ENCODE peak calls at places on chromosomes 6 and 20, in eight cellular contexts. One of them, this sample, is unnamed.

GRCh38 chr20:53853451-53853713 is 217.0 kb downstream of the BCAS1 start:
- DNase-seq in neuronal stem cell: no peak
- DNase-seq in endodermal cell: no peak
- DNase-seq in adipocyte: no peak
- DNase-seq in PC-3: no peak
- DNase-seq in astrocyte: no peak
- DNase-seq in MM.1S: no peak
- DNase-seq in keratinocyte: no peak
- DNase-seq in this sample: no peak

GRCh38 chr20:38143646-38144554 is 21.2 kb downstream of the TGM2 start:
- DNase-seq in neuronal stem cell: no peak
- DNase-seq in MM.1S: peak; percentile 69
- DNase-seq in PC-3: peak; percentile 84
- DNase-seq in adipocyte: peak; percentile 79
- DNase-seq in keratinocyte: peak; percentile 87
- DNase-seq in astrocyte: peak; percentile 93
- DNase-seq in endodermal cell: no peak
- DNase-seq in this sample: peak; percentile 88

GRCh38 chr20:57187068-57187634 is 79.3 kb downstream of the BMP7 start:
- DNase-seq in adipocyte: no peak
- DNase-seq in keratinocyte: no peak
- DNase-seq in astrocyte: no peak
- DNase-seq in endodermal cell: no peak
- DNase-seq in MM.1S: no peak
- DNase-seq in PC-3: no peak
- DNase-seq in neuronal stem cell: no peak
- DNase-seq in this sample: no peak

GRCh38 chr6:154447929-154448328 is 62.6 kb downstream of the CNKSR3 start:
- DNase-seq in MM.1S: no peak
- DNase-seq in PC-3: no peak
- DNase-seq in endodermal cell: no peak
- DNase-seq in astrocyte: peak; percentile 36
- DNase-seq in keratinocyte: no peak
- DNase-seq in adipocyte: no peak
- DNase-seq in neuronal stem cell: no peak
- DNase-seq in this sample: no peak

GRCh38 chr6:124076336-124077048 is 272.8 kb downstream of the NKAIN2 start:
- DNase-seq in astrocyte: no peak
- DNase-seq in adipocyte: no peak
- DNase-seq in endodermal cell: no peak
- DNase-seq in neuronal stem cell: no peak
- DNase-seq in keratinocyte: no peak
- DNase-seq in PC-3: no peak
- DNase-seq in MM.1S: no peak
- DNase-seq in this sample: no peak

GRCh38 chr6:33416386-33417126 is 1.4 kb downstream of the CUTA start:
- DNase-seq in adipocyte: peak; percentile 34
- DNase-seq in MM.1S: no peak
- DNase-seq in neuronal stem cell: no peak
- DNase-seq in endodermal cell: no peak
- DNase-seq in PC-3: no peak
- DNase-seq in astrocyte: no peak
- DNase-seq in keratinocyte: no peak
- DNase-seq in this sample: no peak

GRCh38 chr6:106334646-106335448 is 9.3 kb upstream of the ATG5 start:
- DNase-seq in keratinocyte: no peak
- DNase-seq in MM.1S: peak; percentile 70
- DNase-seq in endodermal cell: peak; percentile 80
- DNase-seq in PC-3: peak; percentile 64
- DNase-seq in neuronal stem cell: peak; percentile 27
- DNase-seq in astrocyte: peak; percentile 12
- DNase-seq in adipocyte: peak; percentile 82
- DNase-seq in this sample: peak; percentile 31

GRCh38 chr20:6381887-6382286 is 259.1 kb upstream of the FERMT1 start:
- DNase-seq in neuronal stem cell: peak; percentile 20
- DNase-seq in MM.1S: no peak
- DNase-seq in adipocyte: no peak
- DNase-seq in keratinocyte: no peak
- DNase-seq in PC-3: peak; percentile 71
- DNase-seq in astrocyte: peak; percentile 11
- DNase-seq in endodermal cell: peak; percentile 69
- DNase-seq in this sample: no peak

GRCh38 chr6:81465859-81466258 is 286.6 kb downstream of the TENT5A start:
- DNase-seq in PC-3: peak; percentile 49
- DNase-seq in keratinocyte: no peak
- DNase-seq in endodermal cell: peak; percentile 65
- DNase-seq in neuronal stem cell: peak; percentile 1
- DNase-seq in astrocyte: no peak
- DNase-seq in adipocyte: peak; percentile 55
- DNase-seq in MM.1S: peak; percentile 17
- DNase-seq in this sample: no peak

GRCh38 chr6:149855040-149855654 is 9.0 kb downstream of the LRP11 start:
- DNase-seq in astrocyte: peak; percentile 90
- DNase-seq in neuronal stem cell: no peak
- DNase-seq in endodermal cell: no peak
- DNase-seq in keratinocyte: no peak
- DNase-seq in adipocyte: peak; percentile 80
- DNase-seq in MM.1S: no peak
- DNase-seq in PC-3: peak; percentile 93
- DNase-seq in this sample: peak; percentile 59

GRCh38 chr6:148471624-148472494 is 129.2 kb downstream of the SASH1 start:
- DNase-seq in PC-3: no peak
- DNase-seq in keratinocyte: peak; percentile 13
- DNase-seq in astrocyte: peak; percentile 73
- DNase-seq in MM.1S: no peak
- DNase-seq in adipocyte: no peak
- DNase-seq in neuronal stem cell: no peak
- DNase-seq in endodermal cell: no peak
- DNase-seq in this sample: no peak

GRCh38 chr20:18719426-18719825 is 94.2 kb upstream of the SCP2D1 start:
- DNase-seq in PC-3: no peak
- DNase-seq in endodermal cell: no peak
- DNase-seq in neuronal stem cell: no peak
- DNase-seq in MM.1S: no peak
- DNase-seq in adipocyte: peak; percentile 61
- DNase-seq in keratinocyte: no peak
- DNase-seq in astrocyte: peak; percentile 67
- DNase-seq in this sample: no peak

GRCh38 chr6:141488466-141488865 is 644.3 kb upstream of the GJE1 start:
- DNase-seq in adipocyte: no peak
- DNase-seq in endodermal cell: no peak
- DNase-seq in neuronal stem cell: no peak
- DNase-seq in MM.1S: peak; percentile 43
- DNase-seq in PC-3: no peak
- DNase-seq in keratinocyte: no peak
- DNase-seq in astrocyte: no peak
- DNase-seq in this sample: no peak

GRCh38 chr6:1388927-1389790 is at the start of gene FOXF2:
- DNase-seq in keratinocyte: no peak
- DNase-seq in neuronal stem cell: peak; percentile 8
- DNase-seq in adipocyte: peak; percentile 81
- DNase-seq in endodermal cell: peak; percentile 79
- DNase-seq in astrocyte: no peak
- DNase-seq in PC-3: no peak
- DNase-seq in MM.1S: no peak
- DNase-seq in this sample: no peak

GRCh38 chr6:166999145-166999844 is at the start of gene CEP43:
- DNase-seq in MM.1S: peak; percentile 84
- DNase-seq in astrocyte: peak; percentile 82
- DNase-seq in keratinocyte: no peak
- DNase-seq in adipocyte: peak; percentile 99
- DNase-seq in endodermal cell: peak; percentile 98
- DNase-seq in PC-3: peak; percentile 91
- DNase-seq in neuronal stem cell: peak; percentile 97
- DNase-seq in this sample: peak; percentile 93

GRCh38 chr6:153564803-153565202 is 433.7 kb upstream of the RGS17 start:
- DNase-seq in keratinocyte: no peak
- DNase-seq in MM.1S: no peak
- DNase-seq in PC-3: no peak
- DNase-seq in astrocyte: no peak
- DNase-seq in endodermal cell: no peak
- DNase-seq in adipocyte: no peak
- DNase-seq in neuronal stem cell: no peak
- DNase-seq in this sample: no peak

GRCh38 chr20:22684072-22684762 is 99.8 kb upstream of the FOXA2 start:
- DNase-seq in neuronal stem cell: peak; percentile 79
- DNase-seq in keratinocyte: peak; percentile 17
- DNase-seq in MM.1S: peak; percentile 65
- DNase-seq in adipocyte: peak; percentile 90
- DNase-seq in PC-3: peak; percentile 90
- DNase-seq in astrocyte: peak; percentile 18
- DNase-seq in endodermal cell: peak; percentile 95
- DNase-seq in this sample: peak; percentile 67

GRCh38 chr6:169545956-169546355 is 155.9 kb downstream of the WDR27 start:
- DNase-seq in endodermal cell: no peak
- DNase-seq in neuronal stem cell: no peak
- DNase-seq in astrocyte: peak; percentile 84
- DNase-seq in keratinocyte: no peak
- DNase-seq in adipocyte: no peak
- DNase-seq in MM.1S: no peak
- DNase-seq in PC-3: peak; percentile 43
- DNase-seq in this sample: no peak

GRCh38 chr6:136464874-136465273 is 85.3 kb downstream of the MAP7 start:
- DNase-seq in astrocyte: no peak
- DNase-seq in neuronal stem cell: no peak
- DNase-seq in MM.1S: no peak
- DNase-seq in PC-3: no peak
- DNase-seq in keratinocyte: no peak
- DNase-seq in endodermal cell: no peak
- DNase-seq in adipocyte: no peak
- DNase-seq in this sample: no peak

GRCh38 chr20:51536116-51537069 is 6.1 kb downstream of the NFATC2 start:
- DNase-seq in neuronal stem cell: no peak
- DNase-seq in astrocyte: no peak
- DNase-seq in MM.1S: no peak
- DNase-seq in adipocyte: no peak
- DNase-seq in PC-3: no peak
- DNase-seq in endodermal cell: no peak
- DNase-seq in keratinocyte: no peak
- DNase-seq in this sample: no peak

GRCh38 chr6:53878808-53879207 is 84.0 kb downstream of the LRRC1 start:
- DNase-seq in MM.1S: no peak
- DNase-seq in neuronal stem cell: no peak
- DNase-seq in astrocyte: no peak
- DNase-seq in PC-3: no peak
- DNase-seq in keratinocyte: no peak
- DNase-seq in adipocyte: no peak
- DNase-seq in endodermal cell: no peak
- DNase-seq in this sample: no peak

GRCh38 chr6:132687306-132687705 is 26.5 kb downstream of the VNN1 start:
- DNase-seq in astrocyte: peak; percentile 56
- DNase-seq in neuronal stem cell: no peak
- DNase-seq in endodermal cell: no peak
- DNase-seq in PC-3: peak; percentile 80
- DNase-seq in keratinocyte: peak; percentile 25
- DNase-seq in MM.1S: no peak
- DNase-seq in adipocyte: no peak
- DNase-seq in this sample: no peak

GRCh38 chr20:16952965-16953364 is 204.8 kb downstream of the OTOR start:
- DNase-seq in astrocyte: no peak
- DNase-seq in PC-3: no peak
- DNase-seq in endodermal cell: no peak
- DNase-seq in neuronal stem cell: peak; percentile 39
- DNase-seq in MM.1S: no peak
- DNase-seq in adipocyte: no peak
- DNase-seq in keratinocyte: no peak
- DNase-seq in this sample: no peak

GRCh38 chr6:41288025-41288777 is 1.7 kb upstream of the TREM1 start:
- DNase-seq in PC-3: peak; percentile 71
- DNase-seq in endodermal cell: no peak
- DNase-seq in keratinocyte: no peak
- DNase-seq in astrocyte: no peak
- DNase-seq in neuronal stem cell: no peak
- DNase-seq in adipocyte: no peak
- DNase-seq in MM.1S: peak; percentile 70
- DNase-seq in this sample: no peak

GRCh38 chr6:121305957-121306607 is 28.2 kb downstream of the TBC1D32 start:
- DNase-seq in keratinocyte: peak; percentile 11
- DNase-seq in adipocyte: peak; percentile 47
- DNase-seq in endodermal cell: no peak
- DNase-seq in PC-3: peak; percentile 50
- DNase-seq in astrocyte: peak; percentile 16
- DNase-seq in MM.1S: peak; percentile 45
- DNase-seq in neuronal stem cell: peak; percentile 12
- DNase-seq in this sample: no peak

GRCh38 chr6:33075568-33076405 is at the start of gene HLA-DPB1:
- DNase-seq in neuronal stem cell: peak; percentile 33
- DNase-seq in astrocyte: peak; percentile 26
- DNase-seq in keratinocyte: no peak
- DNase-seq in PC-3: peak; percentile 59
- DNase-seq in endodermal cell: no peak
- DNase-seq in adipocyte: peak; percentile 64
- DNase-seq in MM.1S: peak; percentile 84
- DNase-seq in this sample: no peak

GRCh38 chr20:1853472-1853871 is 41.7 kb upstream of the SIRPA start:
- DNase-seq in endodermal cell: no peak
- DNase-seq in neuronal stem cell: no peak
- DNase-seq in keratinocyte: no peak
- DNase-seq in astrocyte: no peak
- DNase-seq in adipocyte: no peak
- DNase-seq in PC-3: no peak
- DNase-seq in MM.1S: no peak
- DNase-seq in this sample: no peak

GRCh38 chr20:33669224-33669623 is 2.5 kb downstream of the ACTL10 start:
- DNase-seq in astrocyte: no peak
- DNase-seq in keratinocyte: no peak
- DNase-seq in adipocyte: no peak
- DNase-seq in MM.1S: no peak
- DNase-seq in PC-3: no peak
- DNase-seq in endodermal cell: no peak
- DNase-seq in neuronal stem cell: no peak
- DNase-seq in this sample: no peak
- H3K9ac ChIP-seq in astrocyte: no peak overlapping the region
- H3K9ac ChIP-seq in keratinocyte: no peak overlapping the region
- H3K9ac ChIP-seq in adipocyte: no peak overlapping the region
- H3K9ac ChIP-seq in MM.1S: no peak overlapping the region
- H3K9ac ChIP-seq in PC-3: no peak overlapping the region
- H3K9ac ChIP-seq in endodermal cell: no peak overlapping the region
- H3K9ac ChIP-seq in neuronal stem cell: no peak overlapping the region
- H3K9ac ChIP-seq in this sample: no peak overlapping the region

GRCh38 chr6:168012431-168013249 is 15.2 kb downstream of the KIF25 start:
- DNase-seq in PC-3: no peak
- DNase-seq in astrocyte: no peak
- DNase-seq in adipocyte: no peak
- DNase-seq in MM.1S: no peak
- DNase-seq in endodermal cell: no peak
- DNase-seq in neuronal stem cell: no peak
- DNase-seq in keratinocyte: no peak
- DNase-seq in this sample: peak; percentile 13
- H3K9ac ChIP-seq in PC-3: no peak overlapping the region
- H3K9ac ChIP-seq in astrocyte: no peak overlapping the region
- H3K9ac ChIP-seq in adipocyte: no peak overlapping the region
- H3K9ac ChIP-seq in MM.1S: no peak overlapping the region
- H3K9ac ChIP-seq in endodermal cell: no peak overlapping the region
- H3K9ac ChIP-seq in neuronal stem cell: peak overlapping the region; percentile 31
- H3K9ac ChIP-seq in keratinocyte: no peak overlapping the region
- H3K9ac ChIP-seq in this sample: no peak overlapping the region

GRCh38 chr6:13299403-13299821 is 28.9 kb downstream of the TBC1D7 start:
- DNase-seq in adipocyte: no peak
- DNase-seq in keratinocyte: no peak
- DNase-seq in endodermal cell: peak; percentile 8
- DNase-seq in MM.1S: no peak
- DNase-seq in PC-3: no peak
- DNase-seq in astrocyte: no peak
- DNase-seq in neuronal stem cell: no peak
- DNase-seq in this sample: no peak
- H3K9ac ChIP-seq in adipocyte: no peak overlapping the region
- H3K9ac ChIP-seq in keratinocyte: no peak overlapping the region
- H3K9ac ChIP-seq in endodermal cell: no peak overlapping the region
- H3K9ac ChIP-seq in MM.1S: no peak overlapping the region
- H3K9ac ChIP-seq in PC-3: no peak overlapping the region
- H3K9ac ChIP-seq in astrocyte: no peak overlapping the region
- H3K9ac ChIP-seq in neuronal stem cell: no peak overlapping the region
- H3K9ac ChIP-seq in this sample: no peak overlapping the region

GRCh38 chr6:107741191-107741680 is 82.9 kb downstream of the SCML4 start:
- DNase-seq in PC-3: no peak
- DNase-seq in keratinocyte: no peak
- DNase-seq in endodermal cell: no peak
- DNase-seq in astrocyte: no peak
- DNase-seq in MM.1S: no peak
- DNase-seq in adipocyte: peak; percentile 2
- DNase-seq in neuronal stem cell: no peak
- DNase-seq in this sample: no peak
- H3K9ac ChIP-seq in PC-3: no peak overlapping the region
- H3K9ac ChIP-seq in keratinocyte: no peak overlapping the region
- H3K9ac ChIP-seq in endodermal cell: no peak overlapping the region
- H3K9ac ChIP-seq in astrocyte: no peak overlapping the region
- H3K9ac ChIP-seq in MM.1S: peak overlapping the region; percentile 25
- H3K9ac ChIP-seq in adipocyte: peak overlapping the region; percentile 38
- H3K9ac ChIP-seq in neuronal stem cell: no peak overlapping the region
- H3K9ac ChIP-seq in this sample: peak overlapping the region; percentile 36